ENCODE peak calls at places on chromosomes 11 and 22, in eight cellular contexts. Q is upper lobe of left lung, M is IMR-90, W is Peyer's patch, U is heart left ventricle, D is stomach, P is right lobe of liver, C is prostate gland. F is an unnamed sample.

GRCh38 chr11:19919050-19919561 is 206.5 kb downstream of the NAV2 start:
- DNase-seq in Q (peak), M (peak), W (no peak), U (no peak), D (peak), P (peak), C (no peak), F (peak)

GRCh38 chr11:27795955-27796861 is 96.0 kb upstream of the BDNF start:
- DNase-seq in Q (peak), M (peak), W (peak), U (no peak), D (peak), P (no peak), C (no peak), F (peak)

GRCh38 chr11:65065898-65066297 is 7.5 kb upstream of the NAALADL1 start:
- DNase-seq in Q (no peak), M (no peak), W (no peak), U (no peak), D (no peak), P (no peak), C (no peak), F (no peak)

GRCh38 chr11:22347857-22348496 is 9.8 kb downstream of the SLC17A6 start:
- DNase-seq in Q (no peak), M (no peak), W (no peak), U (no peak), D (no peak), P (no peak), C (no peak), F (no peak)

GRCh38 chr11:96200243-96200642 is 142.8 kb downstream of the MAML2 start:
- DNase-seq in Q (no peak), M (peak), W (no peak), U (no peak), D (no peak), P (no peak), C (no peak), F (no peak)

GRCh38 chr22:17807571-17808410 is 33.5 kb upstream of the BID start:
- DNase-seq in Q (no peak), M (peak), W (no peak), U (peak), D (peak), P (no peak), C (no peak), F (no peak)

GRCh38 chr22:32475428-32476010 is 908 bp downstream of the FBXO7 start:
- DNase-seq in Q (peak), M (no peak), W (peak), U (peak), D (peak), P (peak), C (peak), F (peak)

GRCh38 chr22:39179841-39180335 is 27.4 kb upstream of the CBX7 start:
- DNase-seq in Q (no peak), M (no peak), W (no peak), U (peak), D (no peak), P (no peak), C (no peak), F (no peak)

GRCh38 chr11:46050065-46050464 is 71.2 kb downstream of the PHF21A start:
- DNase-seq in Q (peak), M (peak), W (no peak), U (no peak), D (no peak), P (no peak), C (peak), F (peak)

GRCh38 chr11:43959321-43959995 is 17.0 kb downstream of the C11orf96 start:
- DNase-seq in Q (no peak), M (no peak), W (peak), U (no peak), D (no peak), P (no peak), C (no peak), F (no peak)

GRCh38 chr11:118918686-118919280 is 6.9 kb downstream of the BCL9L start:
- DNase-seq in Q (no peak), M (peak), W (peak), U (no peak), D (no peak), P (peak), C (no peak), F (no peak)

GRCh38 chr22:38267086-38267485 is 5.7 kb downstream of the TMEM184B start:
- DNase-seq in Q (peak), M (peak), W (no peak), U (peak), D (no peak), P (no peak), C (no peak), F (peak)

GRCh38 chr11:70119502-70119901 is 41.4 kb downstream of the ANO1 start:
- DNase-seq in Q (no peak), M (no peak), W (no peak), U (no peak), D (no peak), P (no peak), C (no peak), F (no peak)

GRCh38 chr22:50035131-50035881 is 22.7 kb upstream of the IL17REL start:
- DNase-seq in Q (no peak), M (no peak), W (no peak), U (no peak), D (no peak), P (no peak), C (no peak), F (no peak)

GRCh38 chr22:36467042-36467810 is 14.2 kb downstream of the TXN2 start:
- DNase-seq in Q (peak), M (peak), W (no peak), U (peak), D (no peak), P (no peak), C (no peak), F (peak)

GRCh38 chr11:118634435-118635236 is 27.2 kb downstream of the PHLDB1 start:
- DNase-seq in Q (peak), M (peak), W (peak), U (peak), D (peak), P (peak), C (peak), F (peak)

GRCh38 chr22:30920407-30920806 is 48.2 kb downstream of the MORC2 start:
- DNase-seq in Q (peak), M (peak), W (peak), U (peak), D (peak), P (peak), C (peak), F (peak)

GRCh38 chr11:117828641-117829368 is 4.3 kb upstream of the FXYD2 start:
- DNase-seq in Q (peak), M (peak), W (peak), U (peak), D (peak), P (no peak), C (no peak), F (no peak)

GRCh38 chr11:63510360-63511130 is 4.7 kb downstream of the LGALS12 start:
- DNase-seq in Q (peak), M (no peak), W (no peak), U (peak), D (peak), P (peak), C (no peak), F (peak)
- TF ChIP-seq CTCF in Q (no peak), M (no peak), W (no peak), U (no peak), D (no peak), P (no peak), C (no peak), F (no peak)

DNA sequence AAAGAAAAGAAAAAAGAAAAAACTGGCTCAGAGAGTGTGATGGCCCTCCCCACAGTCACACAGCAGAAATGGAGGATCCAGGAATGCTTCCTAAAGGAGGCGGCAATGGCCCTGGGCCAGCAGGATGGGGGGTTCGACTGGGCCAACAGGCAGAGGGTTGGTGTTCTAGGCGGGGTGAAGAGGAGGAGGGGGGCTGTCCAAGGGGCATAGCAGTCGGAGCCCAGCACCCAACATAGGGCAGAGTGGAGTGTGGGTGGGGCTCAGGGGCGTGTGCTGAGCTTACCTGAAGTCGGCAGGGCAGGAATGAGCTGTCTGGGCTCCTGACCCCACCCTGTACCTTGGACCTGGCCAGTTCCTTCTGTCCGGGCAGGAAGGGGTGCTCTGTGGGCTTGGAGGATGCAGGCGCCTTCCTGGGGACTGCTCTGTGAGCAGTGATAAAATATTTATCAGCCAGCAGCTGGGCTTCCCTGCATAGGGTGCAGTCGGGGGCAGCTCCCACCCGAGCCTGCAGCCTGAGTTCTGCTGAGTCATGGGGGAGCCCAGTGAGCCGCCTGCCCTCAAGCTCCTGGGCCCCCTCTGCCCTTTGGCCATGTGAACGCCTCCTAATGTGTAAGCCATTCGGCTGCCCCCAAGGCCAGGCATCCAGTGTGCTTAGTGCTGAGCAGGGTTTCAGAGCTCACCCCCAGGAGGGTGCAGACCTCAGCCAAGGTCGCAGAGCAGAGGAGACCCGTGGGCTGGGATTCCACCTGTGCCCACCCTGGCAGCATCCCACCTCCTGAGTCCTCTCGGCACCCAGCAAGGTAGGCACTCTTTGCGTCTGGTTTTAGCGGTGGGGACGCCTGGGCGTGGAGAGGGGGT is 25.3 kb upstream of the PRR5 start:
- DNase-seq in Q (no peak), M (peak), W (peak), U (no peak), D (peak), P (no peak), C (no peak), F (no peak)
- TF ChIP-seq POLR2A in Q (no peak), M (no peak), W (peak), U (no peak), D (no peak), P (no peak), C (no peak), F (no peak)

GRCh38 chr11:6705905-6706535 is 22.9 kb upstream of the MRPL17 start:
- DNase-seq in Q (no peak), M (peak), W (peak), U (peak), D (peak), P (no peak), C (peak), F (peak)
- H3K27ac ChIP-seq in Q (no peak), M (no peak), W (no peak), U (peak), D (no peak), P (no peak), C (no peak), F (no peak)

GRCh38 chr11:911031-911889 is 650 bp upstream of the CHID1 start:
- DNase-seq in Q (peak), M (peak), W (peak), U (peak), D (peak), P (peak), C (no peak), F (peak)
- TF ChIP-seq CTCF in Q (no peak), M (no peak), W (no peak), U (no peak), D (no peak), P (no peak), C (no peak), F (no peak)

DNA sequence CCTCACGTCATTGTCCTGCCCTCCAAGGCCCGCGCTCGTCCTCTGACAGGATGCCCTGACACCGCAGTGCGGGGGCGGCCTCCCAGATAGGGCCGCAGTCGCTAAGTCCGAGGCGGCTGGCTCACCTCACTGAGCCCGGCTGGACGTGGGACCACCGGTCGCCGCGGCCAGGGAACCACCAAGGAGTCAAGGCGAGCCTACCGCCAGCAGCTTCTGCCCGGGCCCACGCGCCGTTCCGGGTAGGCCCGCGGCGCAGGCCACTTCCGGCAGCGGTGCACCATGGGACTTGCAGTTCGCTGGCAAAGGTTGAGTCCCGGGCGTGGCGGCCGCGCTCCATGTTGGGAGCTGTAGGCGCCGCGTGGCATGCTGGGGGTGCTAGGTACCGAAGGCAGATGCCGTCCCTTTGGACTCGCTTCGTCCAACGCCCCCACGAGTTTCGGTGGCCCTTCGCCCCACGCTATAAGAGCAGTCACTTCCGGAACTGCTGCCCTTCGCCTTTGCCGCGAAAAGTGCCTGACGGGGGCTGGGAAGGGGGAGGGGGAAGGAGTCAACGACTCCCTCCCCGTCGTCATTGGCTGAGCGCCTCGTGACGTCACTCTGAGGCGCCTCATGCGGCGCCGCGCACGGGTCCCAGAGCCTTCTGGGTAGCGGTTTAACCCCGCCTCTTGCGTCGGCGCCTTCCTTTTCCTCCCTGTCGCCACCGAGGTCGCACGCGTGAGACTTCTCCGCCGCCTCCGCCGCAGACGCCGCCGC is at the start of gene RPLP2:
- DNase-seq in Q (peak), M (peak), W (peak), U (peak), D (peak), P (peak), C (peak), F (peak)
- TF ChIP-seq POLR2A in Q (peak), M (peak), W (peak), U (peak), D (no peak), P (peak), C (peak), F (peak)